ENCODE peak calls at places on chromosomes 11 and 22, in five cellular contexts. D, V, I, M and R are unnamed samples.

GRCh38 chr22:35697142-35697541 is 20.5 kb upstream of the APOL5 start:
- DNase-seq in M (no peak), I (no peak), V (no peak), D (no peak), R (no peak)

GRCh38 chr11:30585892-30586250 is 282 bp downstream of the MPPED2 start:
- DNase-seq in I (no peak), D (no peak), V (no peak), M (no peak), R (no peak)

GRCh38 chr22:30582788-30583575 is 8.5 kb upstream of the GAL3ST1 start:
- DNase-seq in D (no peak), I (no peak), M (no peak), V (no peak), R (no peak)

GRCh38 chr22:26660961-26661578 is 3.7 kb downstream of the MIAT start:
- DNase-seq in M (no peak), D (no peak), I (no peak), V (no peak), R (no peak)

GRCh38 chr11:102026975-102027374 is 20.3 kb upstream of the CFAP300 start:
- DNase-seq in M (no peak), V (no peak), I (no peak), D (no peak), R (no peak)

GRCh38 chr22:18975434-18976196 is 39.5 kb upstream of the PRODH start:
- DNase-seq in V (no peak), D (no peak), M (no peak), I (no peak), R (no peak)

GRCh38 chr11:16096336-16096735 is 260.0 kb downstream of the SOX6 start:
- DNase-seq in M (no peak), V (no peak), D (no peak), I (no peak), R (no peak)

GRCh38 chr11:7256943-7257342 is 5.2 kb downstream of the SYT9 start:
- DNase-seq in D (no peak), V (no peak), M (no peak), I (no peak), R (no peak)

GRCh38 chr11:94002226-94002625 is 18.9 kb upstream of the HEPHL1 start:
- DNase-seq in V (no peak), I (no peak), D (no peak), M (no peak), R (no peak)

GRCh38 chr11:130418756-130419155 is 9.7 kb downstream of the ADAMTS8 start:
- DNase-seq in D (no peak), V (no peak), I (no peak), M (no peak), R (no peak)

GRCh38 chr22:20225693-20225966 is 42.5 kb downstream of the RTN4R start:
- DNase-seq in D (no peak), V (no peak), M (no peak), I (no peak), R (no peak)

GRCh38 chr11:45815747-45816146 is 10.8 kb downstream of the SLC35C1 start:
- DNase-seq in V (no peak), D (peak; percentile 54), I (no peak), M (no peak), R (no peak)

GRCh38 chr11:134761361-134761760 is 349.3 kb upstream of the B3GAT1 start:
- DNase-seq in D (no peak), M (no peak), V (no peak), I (no peak), R (no peak)

GRCh38 chr22:44575344-44576268 is 77.6 kb upstream of the RTL6 start:
- DNase-seq in V (no peak), I (no peak), D (no peak), M (no peak), R (no peak)

GRCh38 chr22:44573451-44573850 is 75.4 kb upstream of the RTL6 start:
- DNase-seq in V (no peak), D (no peak), I (no peak), M (no peak), R (no peak)

GRCh38 chr22:44572414-44573207 is 74.6 kb upstream of the RTL6 start:
- DNase-seq in D (no peak), M (no peak), V (no peak), I (no peak), R (no peak)

GRCh38 chr22:44574581-44575343 is 76.7 kb upstream of the RTL6 start:
- DNase-seq in D (no peak), M (no peak), V (no peak), I (no peak), R (no peak)

DNA sequence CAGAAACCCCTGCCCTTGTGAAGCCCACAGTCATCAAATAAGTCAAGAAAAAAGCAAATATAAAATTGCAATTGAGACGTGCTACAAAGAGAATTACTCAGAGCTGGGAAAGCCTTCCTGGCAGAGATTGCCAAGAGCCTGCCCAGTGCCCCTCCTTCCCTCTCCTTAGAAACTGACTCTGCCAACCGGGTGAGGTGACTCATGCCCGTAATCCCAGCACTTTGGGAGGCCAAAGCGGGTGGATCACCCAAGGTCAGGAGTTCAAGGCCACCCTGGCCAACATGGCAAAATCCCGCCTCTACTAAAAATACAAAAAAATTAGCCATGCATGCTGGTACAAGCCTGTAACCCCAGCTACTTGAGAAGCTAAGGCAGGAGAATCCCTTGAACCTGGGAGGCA is 76.0 kb upstream of the RTL6 start:
- DNase-seq in I (no peak), V (no peak), D (no peak), M (no peak), R (no peak)
- TF ChIP-seq TAF1 in I (no peak), V (no peak), D (no peak), M (no peak), R (no peak)

GRCh38 chr11:22190827-22191463 is 1.9 kb upstream of the ANO5 start:
- DNase-seq in M (peak; percentile 19), V (no peak), D (no peak), I (no peak), R (no peak)

GRCh38 chr11:22192642-22193347 is at the start of gene ANO5:
- DNase-seq in D (peak; percentile 42), I (peak; percentile 36), V (no peak), M (no peak), R (peak; percentile 37)

GRCh38 chr11:22192289-22192641 is 620 bp upstream of the ANO5 start:
- DNase-seq in M (no peak), V (peak; percentile 12), D (peak; percentile 21), I (peak; percentile 27), R (no peak)

GRCh38 chr11:22194907-22195306 is 2.0 kb downstream of the ANO5 start:
- DNase-seq in I (no peak), D (no peak), M (no peak), V (no peak), R (no peak)

DNA sequence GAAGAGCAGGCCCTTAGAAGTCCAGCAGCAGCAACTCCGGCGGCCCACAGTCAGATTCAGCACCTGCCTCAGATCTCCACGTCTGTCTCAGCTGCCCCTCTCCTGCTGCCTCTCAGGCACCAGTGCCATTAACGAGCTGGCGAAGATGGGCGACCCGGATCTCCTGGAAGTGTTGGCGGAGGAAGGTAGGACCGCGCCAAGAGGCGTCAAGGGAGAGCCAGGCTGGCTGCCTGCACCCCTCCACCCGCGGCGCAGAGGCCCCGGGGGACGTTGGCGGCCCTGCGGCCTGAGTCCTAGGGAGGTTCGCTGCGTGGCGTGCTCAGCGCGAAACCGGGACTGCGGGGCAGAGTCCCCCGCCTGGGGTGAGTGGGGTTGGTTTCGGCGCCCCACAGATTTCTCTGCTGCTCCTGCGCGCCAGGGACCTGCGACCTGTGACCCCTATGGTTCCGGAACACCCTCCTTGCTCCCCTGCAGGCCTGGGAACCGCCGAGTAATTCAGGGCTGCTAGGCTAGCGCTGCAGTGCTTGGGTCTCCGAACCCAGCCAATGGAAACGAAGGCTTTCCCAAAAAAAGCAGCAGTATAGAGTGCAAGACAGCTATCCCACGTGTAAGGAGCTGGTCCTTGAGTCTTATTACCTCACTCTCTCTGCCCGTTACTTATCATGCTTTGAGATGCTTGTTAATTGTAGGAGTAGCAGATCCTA is 615 bp downstream of the ANO5 start:
- DNase-seq in I (peak; percentile 5), D (peak; percentile 6), V (no peak), M (no peak), R (peak; percentile 19)
- TF ChIP-seq POLR2A in I (no peak), D (no peak), V (no peak), M (no peak), R (no peak)

DNA sequence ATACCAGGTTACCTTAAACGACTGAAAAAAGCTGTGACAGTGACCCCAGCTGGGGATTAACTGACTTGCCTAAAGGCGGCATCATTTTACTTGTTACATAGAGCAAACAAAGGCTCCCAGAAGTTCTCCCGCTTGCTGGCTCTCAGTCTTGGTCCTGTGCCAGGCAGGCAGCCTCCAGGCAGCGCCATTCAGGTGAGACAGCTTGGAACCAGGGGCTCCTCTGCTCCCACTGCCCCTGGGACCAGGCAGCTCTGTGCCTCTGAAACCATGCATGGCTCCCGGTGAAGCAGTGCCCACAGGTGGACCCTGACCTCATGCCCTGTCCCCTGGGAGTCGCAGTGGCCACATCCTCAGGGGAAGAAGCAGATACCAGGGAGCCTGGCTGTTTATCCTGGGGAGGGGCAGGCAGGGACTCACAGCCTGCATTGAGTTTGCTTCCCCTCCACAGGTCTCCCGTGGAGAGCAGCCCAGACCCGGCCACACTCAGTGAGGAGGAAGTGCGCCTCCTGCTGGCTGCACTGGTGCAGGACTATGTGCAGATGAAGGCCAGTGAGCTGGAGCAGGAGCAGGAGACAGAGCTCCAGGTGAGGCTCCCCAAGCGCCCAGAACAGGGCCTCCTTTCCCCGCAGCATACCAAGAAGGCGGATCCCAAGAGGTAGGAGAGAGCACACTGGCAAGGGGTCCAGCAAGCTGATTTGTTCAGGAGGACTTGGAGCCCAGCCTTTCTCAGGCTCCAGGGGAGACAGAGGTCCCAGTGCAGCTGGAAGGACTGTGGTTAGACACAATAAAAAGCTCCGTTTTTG is 15.6 kb upstream of the CYP2R1 start:
- DNase-seq in I (no peak), M (no peak), V (peak; percentile 71), D (peak; percentile 87), R (no peak)
- TF ChIP-seq TAF1 in I (no peak), M (no peak), V (no peak), D (no peak), R (no peak)

GRCh38 chr11:86135319-86135714 is 66.4 kb upstream of the PICALM start:
- DNase-seq in D (no peak), V (no peak), I (no peak), M (no peak), R (no peak)

GRCh38 chr11:86136542-86136941 is 67.7 kb upstream of the PICALM start:
- DNase-seq in V (no peak), I (no peak), M (no peak), D (no peak), R (no peak)

GRCh38 chr11:86138958-86139357 is 70.1 kb upstream of the PICALM start:
- DNase-seq in V (no peak), I (no peak), M (peak; percentile 84), D (no peak), R (peak; percentile 13)

GRCh38 chr11:86132667-86133310 is 63.9 kb upstream of the PICALM start:
- DNase-seq in I (no peak), D (no peak), V (no peak), M (no peak), R (no peak)

DNA sequence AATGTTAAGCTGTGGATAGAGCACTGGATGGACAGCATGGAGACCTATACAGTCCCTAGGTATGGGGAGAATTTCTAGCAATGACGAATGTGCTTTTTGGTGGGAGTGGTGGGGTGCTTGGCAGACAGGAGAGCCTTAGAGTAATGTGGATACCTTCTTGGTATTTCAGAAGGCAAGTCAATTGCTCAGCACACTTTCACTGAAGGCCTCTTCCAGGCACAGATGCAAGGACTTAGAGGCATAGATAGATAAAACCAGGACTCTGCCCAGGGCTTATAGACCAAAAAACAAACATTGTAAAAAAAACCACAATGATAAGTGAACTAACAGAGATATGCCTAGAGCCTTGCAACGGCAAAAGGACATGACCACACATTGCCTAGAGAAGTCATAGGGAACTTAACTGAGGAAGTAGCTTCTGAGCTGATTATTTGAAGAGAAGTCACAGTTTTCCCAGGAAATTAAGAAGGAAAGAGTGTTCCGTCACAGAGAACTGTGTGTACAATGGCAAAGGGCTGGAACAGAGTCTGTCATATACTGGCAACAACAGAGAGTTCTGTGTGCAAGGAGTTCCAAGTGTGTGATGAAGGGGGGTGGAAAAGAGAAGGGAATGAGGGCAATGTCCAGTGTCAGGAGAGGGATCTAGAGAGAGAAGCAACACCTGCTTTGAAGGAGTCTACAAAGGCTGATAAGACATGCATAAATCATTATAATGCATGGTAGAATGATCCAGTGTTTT is 65.9 kb upstream of the PICALM start:
- DNase-seq in I (no peak), D (peak; percentile 87), V (peak; percentile 34), M (no peak), R (no peak)
- TF ChIP-seq POLR2A in I (no peak), D (no peak), V (no peak), M (no peak), R (no peak)